ENCODE peak calls at places on chromosome 7, in five cellular contexts. One of them, this sample, is unnamed.

GRCh38 chr7:141043621-141044020 is 28.9 kb upstream of the MRPS33 start:
- DNase-seq in IMR-90: no peak
- DNase-seq in A549: no peak
- DNase-seq in HCT116: no peak
- DNase-seq in K562: no peak
- DNase-seq in this sample: no peak

GRCh38 chr7:51471199-51472016 is 154.8 kb upstream of the COBL start:
- DNase-seq in A549: no peak
- DNase-seq in HCT116: no peak
- DNase-seq in K562: no peak
- DNase-seq in IMR-90: no peak
- DNase-seq in this sample: peak

GRCh38 chr7:125256446-125256845 is 326.8 kb upstream of the POT1 start:
- DNase-seq in IMR-90: no peak
- DNase-seq in HCT116: no peak
- DNase-seq in K562: no peak
- DNase-seq in A549: no peak
- DNase-seq in this sample: no peak

GRCh38 chr7:134089446-134089845 is 37.7 kb upstream of the LRGUK start:
- DNase-seq in HCT116: no peak
- DNase-seq in K562: no peak
- DNase-seq in A549: peak
- DNase-seq in IMR-90: no peak
- DNase-seq in this sample: no peak

GRCh38 chr7:55164527-55164926 is 145.7 kb downstream of the EGFR start:
- DNase-seq in HCT116: no peak
- DNase-seq in IMR-90: no peak
- DNase-seq in A549: no peak
- DNase-seq in K562: no peak
- DNase-seq in this sample: no peak

GRCh38 chr7:130943336-130943901 is 209.4 kb upstream of the KLF14 start:
- DNase-seq in IMR-90: peak
- DNase-seq in K562: no peak
- DNase-seq in A549: peak
- DNase-seq in HCT116: no peak
- DNase-seq in this sample: no peak

GRCh38 chr7:21243265-21243664 is 184.6 kb upstream of the SP4 start:
- DNase-seq in A549: no peak
- DNase-seq in IMR-90: no peak
- DNase-seq in K562: no peak
- DNase-seq in HCT116: no peak
- DNase-seq in this sample: no peak

GRCh38 chr7:159012353-159013069 is 132.2 kb downstream of the VIPR2 start:
- DNase-seq in IMR-90: no peak
- DNase-seq in HCT116: no peak
- DNase-seq in K562: no peak
- DNase-seq in A549: peak
- DNase-seq in this sample: no peak

GRCh38 chr7:154832557-154833138 is 170.3 kb downstream of the PAXIP1 start:
- DNase-seq in HCT116: peak
- DNase-seq in IMR-90: no peak
- DNase-seq in A549: peak
- DNase-seq in K562: no peak
- DNase-seq in this sample: peak

GRCh38 chr7:131721660-131722059 is 165.2 kb upstream of the PODXL start:
- DNase-seq in K562: no peak
- DNase-seq in HCT116: no peak
- DNase-seq in A549: no peak
- DNase-seq in IMR-90: no peak
- DNase-seq in this sample: no peak

GRCh38 chr7:45026013-45026412 is 26.0 kb downstream of the CCM2 start:
- DNase-seq in IMR-90: no peak
- DNase-seq in HCT116: no peak
- DNase-seq in K562: no peak
- DNase-seq in A549: no peak
- DNase-seq in this sample: no peak

GRCh38 chr7:151958036-151959010 is 2.1 kb downstream of the GALNTL5 start:
- DNase-seq in HCT116: no peak
- DNase-seq in A549: no peak
- DNase-seq in IMR-90: no peak
- DNase-seq in K562: no peak
- DNase-seq in this sample: no peak

GRCh38 chr7:112157072-112157471 is 49.1 kb downstream of the DOCK4 start:
- DNase-seq in A549: no peak
- DNase-seq in K562: no peak
- DNase-seq in HCT116: no peak
- DNase-seq in IMR-90: peak
- DNase-seq in this sample: no peak

GRCh38 chr7:34844936-34845665 is 187.1 kb downstream of the NPSR1 start:
- DNase-seq in A549: no peak
- DNase-seq in K562: no peak
- DNase-seq in IMR-90: no peak
- DNase-seq in HCT116: no peak
- DNase-seq in this sample: no peak

GRCh38 chr7:33724201-33724600 is 181.1 kb upstream of the BMPER start:
- DNase-seq in HCT116: no peak
- DNase-seq in IMR-90: no peak
- DNase-seq in K562: no peak
- DNase-seq in A549: no peak
- DNase-seq in this sample: no peak

GRCh38 chr7:56578612-56579011 is 462.4 kb upstream of the NUPR2 start:
- DNase-seq in K562: no peak
- DNase-seq in HCT116: no peak
- DNase-seq in IMR-90: no peak
- DNase-seq in A549: no peak
- DNase-seq in this sample: no peak

GRCh38 chr7:105829681-105830322 is 46.6 kb downstream of the ATXN7L1 start:
- DNase-seq in A549: no peak
- DNase-seq in HCT116: no peak
- DNase-seq in IMR-90: peak
- DNase-seq in K562: no peak
- DNase-seq in this sample: no peak

GRCh38 chr7:54697659-54698186 is 61.3 kb downstream of the SEC61G start:
- DNase-seq in K562: no peak
- DNase-seq in HCT116: no peak
- DNase-seq in IMR-90: no peak
- DNase-seq in A549: no peak
- DNase-seq in this sample: peak

GRCh38 chr7:132276986-132277716 is 299.1 kb downstream of the PLXNA4 start:
- DNase-seq in K562: no peak
- DNase-seq in A549: peak
- DNase-seq in IMR-90: peak
- DNase-seq in HCT116: no peak
- DNase-seq in this sample: no peak

GRCh38 chr7:99224263-99224947 is 16.5 kb upstream of the KPNA7 start:
- DNase-seq in HCT116: peak
- DNase-seq in A549: peak
- DNase-seq in K562: peak
- DNase-seq in IMR-90: peak
- DNase-seq in this sample: no peak

GRCh38 chr7:100221767-100222444 is 2.2 kb downstream of the PVRIG start:
- DNase-seq in HCT116: no peak
- DNase-seq in A549: no peak
- DNase-seq in IMR-90: no peak
- DNase-seq in K562: no peak
- DNase-seq in this sample: no peak

GRCh38 chr7:143013473-143013872 is 13.5 kb downstream of the OR9A2 start:
- DNase-seq in IMR-90: no peak
- DNase-seq in HCT116: no peak
- DNase-seq in A549: no peak
- DNase-seq in K562: no peak
- DNase-seq in this sample: no peak

DNA sequence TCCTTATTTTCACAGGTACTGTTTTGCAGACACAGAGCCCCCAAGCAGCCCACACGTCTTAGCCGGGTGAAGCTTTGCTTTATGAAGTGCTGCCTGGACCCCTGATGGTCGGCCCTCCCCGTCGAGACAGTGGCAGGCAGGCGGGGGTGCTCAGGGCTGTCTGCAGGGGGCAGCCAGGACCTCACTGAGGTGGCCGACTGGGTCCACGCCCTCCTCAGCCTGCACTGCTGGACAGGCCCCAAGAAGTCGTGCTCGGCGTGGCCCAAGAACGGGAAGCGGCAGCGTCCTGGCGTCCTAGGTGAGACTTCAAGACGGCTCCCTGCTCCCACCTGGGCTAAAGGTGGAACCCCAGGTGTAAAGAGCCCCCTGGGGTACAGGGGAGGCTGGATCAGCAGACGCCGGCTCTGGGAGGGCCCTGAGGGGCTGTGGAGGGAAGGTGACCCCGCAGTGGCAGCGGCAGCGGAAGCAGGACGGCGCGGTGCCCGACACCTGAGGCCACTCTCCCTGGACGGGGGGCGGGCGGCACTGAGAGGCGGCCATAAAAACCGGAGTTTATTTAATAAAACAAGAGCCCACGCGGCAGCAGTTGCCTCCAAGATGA is 179.4 kb downstream of the ELFN1 start:
- DNase-seq in A549: no peak
- DNase-seq in K562: no peak
- DNase-seq in HCT116: no peak
- DNase-seq in IMR-90: no peak
- DNase-seq in this sample: no peak
- TF ChIP-seq RAD21 in A549: no peak
- TF ChIP-seq RAD21 in K562: no peak
- TF ChIP-seq RAD21 in HCT116: no peak
- TF ChIP-seq RAD21 in IMR-90: no peak
- TF ChIP-seq RAD21 in this sample: no peak

GRCh38 chr7:121313793-121314676 is 14.8 kb upstream of the WNT16 start:
- DNase-seq in HCT116: peak
- DNase-seq in K562: no peak
- DNase-seq in A549: no peak
- DNase-seq in IMR-90: no peak
- DNase-seq in this sample: no peak
- TF ChIP-seq RAD21 in HCT116: no peak
- TF ChIP-seq RAD21 in K562: no peak
- TF ChIP-seq RAD21 in A549: no peak
- TF ChIP-seq RAD21 in IMR-90: no peak
- TF ChIP-seq RAD21 in this sample: no peak

DNA sequence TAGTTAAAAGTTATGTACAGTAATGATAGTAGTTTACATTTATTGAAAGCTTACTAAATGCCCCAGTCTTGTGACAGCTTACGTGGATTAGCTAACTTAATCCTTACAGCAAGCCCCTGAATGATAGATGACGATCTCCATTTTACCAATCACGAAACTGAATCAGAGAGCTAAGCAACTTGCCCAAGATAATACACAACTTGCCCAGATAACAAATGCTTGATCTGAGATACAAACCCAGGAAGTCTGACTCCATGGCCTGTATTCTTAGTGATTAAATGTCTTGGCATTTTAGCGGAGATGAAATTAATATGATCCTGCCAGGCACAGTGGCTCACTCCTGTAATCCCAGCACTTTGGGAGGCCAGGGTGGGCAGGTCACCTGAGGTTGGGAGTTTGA is 46.9 kb upstream of the FMC1 start:
- DNase-seq in A549: no peak
- DNase-seq in K562: no peak
- DNase-seq in IMR-90: no peak
- DNase-seq in HCT116: no peak
- DNase-seq in this sample: no peak
- TF ChIP-seq RAD21 in A549: no peak
- TF ChIP-seq RAD21 in K562: no peak
- TF ChIP-seq RAD21 in IMR-90: no peak
- TF ChIP-seq RAD21 in HCT116: no peak
- TF ChIP-seq RAD21 in this sample: no peak

GRCh38 chr7:31633454-31633853 is 53.6 kb upstream of the PPP1R17 start:
- DNase-seq in K562: no peak
- DNase-seq in HCT116: no peak
- DNase-seq in IMR-90: no peak
- DNase-seq in A549: no peak
- DNase-seq in this sample: no peak

GRCh38 chr7:31633894-31634494 is 53.0 kb upstream of the PPP1R17 start:
- DNase-seq in HCT116: peak
- DNase-seq in K562: peak
- DNase-seq in A549: peak
- DNase-seq in IMR-90: peak
- DNase-seq in this sample: peak
- TF ChIP-seq RAD21 in HCT116: peak
- TF ChIP-seq RAD21 in K562: peak
- TF ChIP-seq RAD21 in A549: peak
- TF ChIP-seq RAD21 in IMR-90: peak
- TF ChIP-seq RAD21 in this sample: peak

DNA sequence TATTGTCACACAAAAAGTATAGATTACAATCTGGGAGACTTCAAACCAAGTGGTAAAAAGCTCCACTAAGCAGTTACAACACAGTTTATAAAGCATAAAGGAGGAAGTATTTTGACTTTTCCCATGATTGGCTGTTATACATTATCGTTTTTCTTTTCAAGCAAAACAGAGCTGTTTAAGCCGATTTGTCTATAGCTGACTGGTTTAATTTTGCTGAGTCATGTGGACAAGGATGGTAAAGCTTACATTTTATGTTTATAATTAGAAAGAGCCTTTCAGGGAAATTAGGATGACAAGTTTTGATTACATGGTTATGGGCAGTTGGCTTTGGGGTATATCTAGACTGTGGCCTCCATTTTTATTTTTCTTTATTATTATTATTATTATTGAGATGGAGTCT is 152.5 kb upstream of the STK17A start:
- DNase-seq in A549: no peak
- DNase-seq in IMR-90: peak
- DNase-seq in K562: no peak
- DNase-seq in HCT116: no peak
- DNase-seq in this sample: no peak
- TF ChIP-seq RAD21 in A549: no peak
- TF ChIP-seq RAD21 in IMR-90: no peak
- TF ChIP-seq RAD21 in K562: no peak
- TF ChIP-seq RAD21 in HCT116: no peak
- TF ChIP-seq RAD21 in this sample: no peak

GRCh38 chr7:122145937-122146336 is 1.9 kb upstream of the AASS start:
- DNase-seq in IMR-90: no peak
- DNase-seq in K562: no peak
- DNase-seq in HCT116: no peak
- DNase-seq in A549: no peak
- DNase-seq in this sample: no peak
- TF ChIP-seq RAD21 in IMR-90: no peak
- TF ChIP-seq RAD21 in K562: no peak
- TF ChIP-seq RAD21 in HCT116: no peak
- TF ChIP-seq RAD21 in A549: no peak
- TF ChIP-seq RAD21 in this sample: no peak

DNA sequence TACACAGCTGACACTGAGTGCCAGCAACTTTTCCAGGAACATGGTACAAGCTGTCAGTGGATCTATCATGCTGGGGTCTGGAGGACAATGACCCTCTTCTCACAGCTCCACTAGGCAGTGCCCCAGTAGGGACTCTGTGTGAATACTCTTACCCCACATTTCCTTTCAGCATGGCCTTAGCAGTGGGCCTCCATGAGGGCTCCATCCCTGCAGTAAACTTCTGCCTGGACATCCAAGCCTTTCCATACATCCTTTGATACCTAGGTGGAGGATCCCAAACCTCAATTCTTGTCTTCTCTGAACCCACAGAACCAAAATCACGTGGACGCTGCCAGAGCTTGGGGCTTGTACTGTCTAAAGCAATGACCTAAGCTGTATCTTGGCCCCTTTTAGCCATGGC is 116.8 kb downstream of the IQUB start:
- DNase-seq in K562: no peak
- DNase-seq in A549: no peak
- DNase-seq in HCT116: no peak
- DNase-seq in IMR-90: no peak
- DNase-seq in this sample: no peak
- TF ChIP-seq RAD21 in K562: no peak
- TF ChIP-seq RAD21 in A549: no peak
- TF ChIP-seq RAD21 in HCT116: no peak
- TF ChIP-seq RAD21 in IMR-90: no peak
- TF ChIP-seq RAD21 in this sample: no peak

This sample was measured in SK-N-SH.